ENCODE peak calls at places on chromosomes 1 and 21, in four cellular contexts. One of them, this sample, is unnamed. For H3K4me1, the result is how much of the 10 kb centered on the place peaks cover.

GRCh38 chr21:42261832-42262200 is 42.9 kb downstream of the ABCG1 start:
- DNase-seq in SJSA1: no peak
- DNase-seq in neural progenitor cell: no peak
- DNase-seq in mammary epithelial cell: no peak
- DNase-seq in this sample: no peak

GRCh38 chr1:16607433-16607851 is 5.9 kb downstream of the NBPF1 start:
- DNase-seq in neural progenitor cell: peak
- DNase-seq in SJSA1: no peak
- DNase-seq in mammary epithelial cell: no peak
- DNase-seq in this sample: no peak

GRCh38 chr1:29083318-29084195 is 40.1 kb downstream of the TMEM200B start:
- DNase-seq in neural progenitor cell: no peak
- DNase-seq in mammary epithelial cell: no peak
- DNase-seq in SJSA1: peak
- DNase-seq in this sample: no peak

GRCh38 chr1:222081859-222082258 is 340.0 kb upstream of the DUSP10 start:
- DNase-seq in neural progenitor cell: no peak
- DNase-seq in SJSA1: no peak
- DNase-seq in mammary epithelial cell: no peak
- DNase-seq in this sample: no peak

GRCh38 chr1:46618746-46619415 is 2.3 kb upstream of the MOB3C start:
- DNase-seq in neural progenitor cell: no peak
- DNase-seq in SJSA1: no peak
- DNase-seq in mammary epithelial cell: no peak
- DNase-seq in this sample: no peak

GRCh38 chr1:56073614-56074356 is 505.6 kb downstream of the PLPP3 start:
- DNase-seq in SJSA1: peak
- DNase-seq in mammary epithelial cell: no peak
- DNase-seq in neural progenitor cell: no peak
- DNase-seq in this sample: no peak

GRCh38 chr1:155081472-155082300 is 3.0 kb downstream of the EFNA3 start:
- DNase-seq in neural progenitor cell: peak
- DNase-seq in SJSA1: no peak
- DNase-seq in mammary epithelial cell: no peak
- DNase-seq in this sample: no peak

GRCh38 chr1:153509729-153510354 is 25.9 kb downstream of the S100A6 start:
- DNase-seq in neural progenitor cell: peak
- DNase-seq in SJSA1: peak
- DNase-seq in mammary epithelial cell: peak
- DNase-seq in this sample: peak

GRCh38 chr1:154474802-154475201 is 27.2 kb upstream of the TDRD10 start:
- DNase-seq in SJSA1: peak
- DNase-seq in neural progenitor cell: no peak
- DNase-seq in mammary epithelial cell: peak
- DNase-seq in this sample: no peak

GRCh38 chr1:216807696-216808095 is 84.5 kb upstream of the ESRRG start:
- DNase-seq in SJSA1: no peak
- DNase-seq in mammary epithelial cell: peak
- DNase-seq in neural progenitor cell: no peak
- DNase-seq in this sample: no peak

GRCh38 chr1:96845464-96845863 is 123.9 kb downstream of the PTBP2 start:
- DNase-seq in SJSA1: no peak
- DNase-seq in neural progenitor cell: peak
- DNase-seq in mammary epithelial cell: peak
- DNase-seq in this sample: no peak

GRCh38 chr1:208201241-208201640 is 42.9 kb downstream of the PLXNA2 start:
- DNase-seq in neural progenitor cell: no peak
- DNase-seq in SJSA1: peak
- DNase-seq in mammary epithelial cell: peak
- DNase-seq in this sample: no peak

GRCh38 chr1:98677288-98677687 is 15.8 kb downstream of the SNX7 start:
- DNase-seq in SJSA1: no peak
- DNase-seq in neural progenitor cell: no peak
- DNase-seq in mammary epithelial cell: peak
- DNase-seq in this sample: no peak

GRCh38 chr21:45405271-45405818 is 380 bp downstream of the COL18A1 start:
- DNase-seq in mammary epithelial cell: no peak
- DNase-seq in SJSA1: no peak
- DNase-seq in neural progenitor cell: peak
- DNase-seq in this sample: no peak

GRCh38 chr1:171252482-171252881 is 4.2 kb downstream of the FMO1 start:
- DNase-seq in mammary epithelial cell: no peak
- DNase-seq in SJSA1: no peak
- DNase-seq in neural progenitor cell: peak
- DNase-seq in this sample: no peak

GRCh38 chr1:165063181-165063955 is 293.1 kb downstream of the LMX1A start:
- DNase-seq in neural progenitor cell: no peak
- DNase-seq in mammary epithelial cell: no peak
- DNase-seq in SJSA1: no peak
- DNase-seq in this sample: no peak

GRCh38 chr1:165069829-165070228 is 286.7 kb downstream of the LMX1A start:
- DNase-seq in mammary epithelial cell: no peak
- DNase-seq in neural progenitor cell: no peak
- DNase-seq in SJSA1: no peak
- DNase-seq in this sample: no peak

GRCh38 chr1:165070675-165071074 is 285.8 kb downstream of the LMX1A start:
- DNase-seq in mammary epithelial cell: no peak
- DNase-seq in neural progenitor cell: no peak
- DNase-seq in SJSA1: no peak
- DNase-seq in this sample: no peak

GRCh38 chr1:165068716-165069115 is 287.8 kb downstream of the LMX1A start:
- DNase-seq in mammary epithelial cell: no peak
- DNase-seq in SJSA1: no peak
- DNase-seq in neural progenitor cell: no peak
- DNase-seq in this sample: no peak

DNA sequence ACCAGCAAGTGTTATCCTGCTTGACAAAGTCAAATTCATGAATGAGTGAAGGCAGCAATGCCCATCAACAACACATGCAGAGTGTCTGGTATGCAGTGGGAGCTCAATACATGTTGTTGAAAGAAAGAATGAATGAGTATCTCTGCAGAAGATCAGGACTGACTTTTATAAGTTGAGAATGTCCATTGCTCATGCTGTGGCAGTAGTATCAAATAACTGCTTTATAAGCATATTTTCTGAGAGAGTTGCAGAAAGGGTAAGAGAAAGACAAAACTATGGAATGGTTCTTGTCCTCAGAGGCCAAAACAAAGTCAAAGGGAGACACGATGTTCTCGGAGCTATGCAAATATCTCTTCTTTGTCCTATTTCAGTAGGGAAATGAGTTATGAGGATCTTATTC is 288.7 kb downstream of the LMX1A start:
- DNase-seq in mammary epithelial cell: no peak
- DNase-seq in neural progenitor cell: no peak
- DNase-seq in SJSA1: no peak
- DNase-seq in this sample: no peak
- H3K27ac ChIP-seq in mammary epithelial cell: no peak
- H3K27ac ChIP-seq in neural progenitor cell: no peak
- H3K27ac ChIP-seq in SJSA1: no peak
- H3K27ac ChIP-seq in this sample: no peak

DNA sequence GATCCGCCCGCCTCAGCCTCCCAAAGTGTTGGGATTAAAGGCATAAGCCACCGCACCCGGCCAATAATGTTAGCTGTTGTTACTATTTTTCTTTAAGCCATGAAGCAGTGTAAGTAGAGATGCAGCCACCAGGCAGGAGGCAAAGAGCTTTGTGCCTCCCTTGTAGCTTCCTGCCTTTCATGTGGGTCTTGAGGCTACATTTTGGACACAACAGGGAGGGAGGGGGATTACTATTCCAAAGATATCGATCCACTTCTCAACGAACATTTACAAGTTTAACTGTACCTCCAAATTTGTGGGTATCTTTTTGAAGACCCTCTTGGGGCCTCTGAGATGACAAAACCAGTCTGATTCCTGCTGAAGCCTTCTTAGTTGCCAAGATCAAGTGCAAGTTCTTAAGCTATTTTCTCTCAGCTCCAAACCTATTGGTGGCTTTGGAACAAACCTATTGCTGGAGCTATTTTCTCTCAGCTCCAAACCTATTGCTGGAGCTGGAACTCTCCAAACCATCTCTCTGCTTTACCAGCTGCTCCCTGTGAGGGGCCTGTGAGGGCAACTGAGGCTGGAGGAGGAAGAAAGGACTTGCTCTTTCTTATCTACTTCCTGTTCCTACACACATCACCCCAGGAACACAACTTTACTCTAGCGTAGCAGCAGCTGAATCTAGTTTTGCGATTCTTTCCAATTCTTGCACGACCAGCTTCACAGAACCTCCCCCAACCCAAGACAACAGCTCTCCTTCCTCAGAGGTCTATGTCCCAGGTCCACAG is 16.2 kb upstream of the RCAN3 start:
- DNase-seq in neural progenitor cell: no peak
- DNase-seq in mammary epithelial cell: no peak
- DNase-seq in SJSA1: no peak
- DNase-seq in this sample: peak
- H3K4me3 ChIP-seq in neural progenitor cell: no peak
- H3K4me3 ChIP-seq in mammary epithelial cell: no peak
- H3K4me3 ChIP-seq in SJSA1: no peak
- H3K4me3 ChIP-seq in this sample: peak

GRCh38 chr1:94094466-94095111 is 26.4 kb downstream of the ABCA4 start:
- DNase-seq in mammary epithelial cell: no peak
- DNase-seq in SJSA1: peak
- DNase-seq in neural progenitor cell: no peak
- DNase-seq in this sample: no peak

GRCh38 chr1:94095112-94095637 is 25.8 kb downstream of the ABCA4 start:
- DNase-seq in SJSA1: peak
- DNase-seq in neural progenitor cell: no peak
- DNase-seq in mammary epithelial cell: no peak
- DNase-seq in this sample: no peak

GRCh38 chr1:94096797-94097549 is 24.0 kb downstream of the ABCA4 start:
- DNase-seq in neural progenitor cell: no peak
- DNase-seq in SJSA1: no peak
- DNase-seq in mammary epithelial cell: no peak
- DNase-seq in this sample: no peak

GRCh38 chr1:94093996-94094395 is 27.0 kb downstream of the ABCA4 start:
- DNase-seq in mammary epithelial cell: no peak
- DNase-seq in neural progenitor cell: no peak
- DNase-seq in SJSA1: no peak
- DNase-seq in this sample: no peak

GRCh38 chr1:94095744-94096469 is 25.0 kb downstream of the ABCA4 start:
- DNase-seq in mammary epithelial cell: no peak
- DNase-seq in neural progenitor cell: no peak
- DNase-seq in SJSA1: no peak
- DNase-seq in this sample: no peak
- H3K4me1 ChIP-seq in mammary epithelial cell: under half
- H3K4me1 ChIP-seq in neural progenitor cell: under half
- H3K4me1 ChIP-seq in SJSA1: half or more
- H3K4me1 ChIP-seq in this sample: under half

DNA sequence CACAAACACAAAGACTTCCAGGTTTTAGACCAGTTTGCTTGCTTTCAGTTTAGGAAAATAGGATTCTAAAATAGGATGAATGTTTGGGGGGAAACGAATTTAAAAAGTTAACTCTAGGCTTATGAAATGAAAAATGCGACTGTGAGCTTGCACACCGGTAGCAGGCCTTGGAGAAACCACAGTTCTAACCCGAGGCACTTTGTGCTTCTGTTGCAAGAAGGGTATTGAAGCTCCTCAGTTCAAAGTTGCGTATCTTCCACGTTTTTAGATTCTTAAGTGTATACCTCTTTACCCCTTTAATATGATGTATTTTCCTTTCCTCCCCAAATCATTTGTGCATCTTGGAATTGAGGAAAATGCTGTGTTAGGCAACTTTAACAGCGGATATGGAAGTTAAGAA is 2.4 kb downstream of the MRPS6 start:
- DNase-seq in neural progenitor cell: no peak
- DNase-seq in mammary epithelial cell: no peak
- DNase-seq in SJSA1: no peak
- DNase-seq in this sample: no peak
- H3K27ac ChIP-seq in neural progenitor cell: no peak
- H3K27ac ChIP-seq in mammary epithelial cell: no peak
- H3K27ac ChIP-seq in SJSA1: no peak
- H3K27ac ChIP-seq in this sample: peak

GRCh38 chr1:2300004-2300771 is 72.1 kb downstream of the SKI start:
- DNase-seq in SJSA1: no peak
- DNase-seq in neural progenitor cell: no peak
- DNase-seq in mammary epithelial cell: no peak
- DNase-seq in this sample: peak

GRCh38 chr1:2301607-2302291 is 73.6 kb downstream of the SKI start:
- DNase-seq in SJSA1: no peak
- DNase-seq in neural progenitor cell: no peak
- DNase-seq in mammary epithelial cell: no peak
- DNase-seq in this sample: no peak

GRCh38 chr1:2298685-2299673 is 70.9 kb downstream of the SKI start:
- DNase-seq in mammary epithelial cell: peak
- DNase-seq in SJSA1: no peak
- DNase-seq in neural progenitor cell: no peak
- DNase-seq in this sample: no peak

GRCh38 chr1:2302292-2302925 is 74.3 kb downstream of the SKI start:
- DNase-seq in SJSA1: no peak
- DNase-seq in mammary epithelial cell: no peak
- DNase-seq in neural progenitor cell: no peak
- DNase-seq in this sample: no peak

DNA sequence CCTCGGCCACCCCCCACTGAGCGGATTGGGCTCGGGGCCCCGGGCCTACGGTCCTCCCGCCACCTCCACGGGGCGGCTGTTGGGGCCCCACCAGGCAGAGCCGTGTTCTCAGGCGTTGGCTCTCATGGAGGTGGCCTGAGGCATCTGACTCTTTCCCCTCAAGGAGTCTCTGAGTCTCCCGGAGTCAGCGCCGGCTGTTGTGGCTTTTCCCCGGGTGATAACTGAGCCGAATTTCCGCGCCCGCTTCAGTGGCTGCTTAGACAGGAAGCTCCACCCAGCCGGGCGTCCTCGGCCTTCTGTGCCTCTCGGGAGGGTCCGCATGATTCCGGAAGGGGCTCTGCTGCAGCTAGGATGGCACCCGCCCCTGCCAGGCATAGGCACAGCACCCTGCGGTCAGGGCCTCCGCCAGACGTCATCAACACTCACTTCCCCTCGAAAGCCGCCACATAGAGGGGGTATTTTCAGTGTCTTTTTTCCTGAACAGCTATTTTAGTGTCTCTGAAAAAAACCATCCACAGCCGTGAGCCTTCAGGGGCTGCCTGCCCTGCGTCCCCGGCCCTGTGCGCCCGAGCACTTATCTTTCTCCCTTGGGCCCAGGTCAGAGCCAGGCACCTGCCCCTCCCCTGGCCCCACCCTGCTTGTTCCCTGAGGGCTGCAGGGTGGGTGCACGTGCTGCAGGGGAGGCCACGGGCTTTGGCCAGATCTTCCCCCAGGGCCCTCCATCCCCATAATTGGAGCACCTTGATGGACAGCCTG is 72.9 kb downstream of the SKI start:
- DNase-seq in neural progenitor cell: no peak
- DNase-seq in mammary epithelial cell: no peak
- DNase-seq in SJSA1: no peak
- DNase-seq in this sample: peak
- H3K4me3 ChIP-seq in neural progenitor cell: no peak
- H3K4me3 ChIP-seq in mammary epithelial cell: no peak
- H3K4me3 ChIP-seq in SJSA1: no peak
- H3K4me3 ChIP-seq in this sample: peak

DNA sequence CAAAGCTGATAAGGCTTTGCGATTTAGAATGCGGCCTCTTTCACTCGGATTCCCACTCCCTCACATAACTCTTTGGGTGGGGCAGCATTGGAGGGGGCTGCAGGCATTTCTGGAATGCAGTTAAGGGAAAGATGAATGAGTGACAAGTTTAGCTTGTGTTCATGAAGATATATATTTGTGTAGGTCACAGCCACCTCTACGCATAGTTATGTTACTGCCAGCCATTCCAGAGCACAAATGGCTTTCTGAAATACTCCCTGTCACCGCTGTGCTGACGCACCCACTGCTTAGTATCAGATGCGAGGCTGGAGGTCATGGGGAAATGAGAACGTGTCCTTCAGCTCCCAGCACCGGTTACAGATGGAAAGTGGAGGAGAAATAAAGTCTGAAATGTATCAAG is 54.1 kb upstream of the ATP1A1 start:
- DNase-seq in neural progenitor cell: no peak
- DNase-seq in SJSA1: no peak
- DNase-seq in mammary epithelial cell: no peak
- DNase-seq in this sample: no peak
- H3K4me1 ChIP-seq in neural progenitor cell: under half
- H3K4me1 ChIP-seq in SJSA1: under half
- H3K4me1 ChIP-seq in mammary epithelial cell: under half
- H3K4me1 ChIP-seq in this sample: under half